ENCODE peak calls at places on chromosomes 3 and 15, in ten cellular contexts. T is CD8-positive, alpha-beta T cell; E is epithelial cell of esophagus; R is IMR-90; P is spleen; M is pancreas; F is cardiac muscle cell; L is lung; G is cardiac fibroblast; B is HFF-Myc. W is an unnamed sample.

GRCh38 chr3:13371100-13372075 is 48.7 kb downstream of the NUP210 start:
- DNase-seq in E (no peak), M (no peak), P (no peak), B (no peak), L (no peak), G (no peak), F (no peak), R (no peak), T (no peak), W (no peak)

GRCh38 chr3:60992395-60992794 is 258.9 kb downstream of the FHIT start:
- DNase-seq in T (no peak), R (no peak), P (no peak), F (no peak), G (no peak), E (no peak), B (no peak), M (peak; percentile 13), L (no peak), W (peak; percentile 33)

GRCh38 chr3:64063207-64063981 is 40.1 kb upstream of the PSMD6 start:
- DNase-seq in L (no peak), F (peak; percentile 65), M (no peak), T (no peak), B (no peak), G (peak; percentile 65), R (peak; percentile 38), P (no peak), E (peak; percentile 46), W (no peak)

GRCh38 chr3:102206506-102207145 is 228.2 kb upstream of the ZPLD1 start:
- DNase-seq in E (peak; percentile 84), B (peak; percentile 56), G (peak; percentile 86), T (no peak), P (no peak), M (peak; percentile 41), F (peak; percentile 86), R (peak; percentile 79), L (peak; percentile 88), W (no peak)

GRCh38 chr3:8001712-8002111 is 499.9 kb upstream of the LMCD1 start:
- DNase-seq in L (no peak), R (no peak), M (no peak), E (no peak), F (no peak), T (no peak), P (no peak), G (no peak), B (no peak), W (no peak)

GRCh38 chr3:47578119-47578630 is 490 bp downstream of the CSPG5 start:
- DNase-seq in L (no peak), T (peak; percentile 41), E (no peak), G (no peak), R (no peak), M (peak; percentile 33), P (peak; percentile 80), F (no peak), B (no peak), W (no peak)

GRCh38 chr15:58766290-58766689 is 4.8 kb upstream of the MINDY2 start:
- DNase-seq in F (no peak), P (no peak), T (no peak), R (no peak), E (peak; percentile 27), G (no peak), B (no peak), L (no peak), M (no peak), W (no peak)

GRCh38 chr3:158845748-158846350 is 44.0 kb downstream of the MFSD1 start:
- DNase-seq in G (peak; percentile 28), E (peak; percentile 48), R (no peak), T (peak; percentile 28), L (no peak), P (no peak), B (no peak), M (peak; percentile 28), F (peak; percentile 23), W (peak; percentile 11)

GRCh38 chr3:128487813-128488635 is 5.0 kb downstream of the GATA2 start:
- DNase-seq in M (peak; percentile 82), L (peak; percentile 65), T (no peak), E (peak; percentile 73), P (peak; percentile 84), F (peak; percentile 93), G (peak; percentile 93), B (peak; percentile 59), R (peak; percentile 87), W (peak; percentile 79)

GRCh38 chr15:78087944-78088772 is 4.2 kb upstream of the SH2D7 start:
- DNase-seq in M (no peak), L (no peak), E (peak; percentile 42), R (peak; percentile 46), T (no peak), G (no peak), F (no peak), P (no peak), B (no peak), W (no peak)
- TF ChIP-seq CTCF in M (no peak), L (no peak), E (no peak), R (no peak), T (no peak), G (no peak), F (no peak), P (no peak), B (no peak), W (no peak)

GRCh38 chr3:182052360-182052759 is 340.6 kb downstream of the SOX2 start:
- DNase-seq in G (no peak), R (no peak), L (no peak), E (peak; percentile 97), P (no peak), M (no peak), B (no peak), T (no peak), F (no peak), W (no peak)
- H3K4me3 ChIP-seq in G (no peak overlapping the region), R (no peak overlapping the region), L (no peak overlapping the region), E (no peak overlapping the region), P (no peak overlapping the region), M (no peak overlapping the region), B (no peak overlapping the region), T (no peak overlapping the region), F (no peak overlapping the region), W (no peak overlapping the region)

GRCh38 chr15:47987908-47988532 is 132.8 kb upstream of the SLC24A5 start:
- DNase-seq in R (peak; percentile 70), B (peak; percentile 43), T (no peak), M (peak; percentile 48), L (no peak), P (no peak), E (peak; percentile 74), G (peak; percentile 80), F (peak; percentile 81), W (peak; percentile 50)
- TF ChIP-seq CTCF in R (peak; percentile 88), B (peak; percentile 44), T (peak; percentile 29), M (peak; percentile 27), L (peak; percentile 54), P (peak; percentile 63), E (peak; percentile 65), G (peak; percentile 58), F (peak; percentile 65), W (peak; percentile 79)

GRCh38 chr3:188947401-188947982 is 224.3 kb upstream of the TPRG1 start:
- DNase-seq in R (peak; percentile 63), B (peak; percentile 52), T (no peak), E (peak; percentile 90), F (peak; percentile 94), M (peak; percentile 93), L (peak; percentile 84), G (peak; percentile 93), P (peak; percentile 79), W (no peak)
- H3K4me3 ChIP-seq in R (peak overlapping the region; percentile 36), B (peak overlapping the region; percentile 41), T (peak overlapping the region; percentile 12), E (peak overlapping the region; percentile 50), F (peak overlapping the region; percentile 24), M (peak overlapping the region; percentile 38), L (no peak overlapping the region), G (peak overlapping the region; percentile 36), P (peak overlapping the region; percentile 36), W (no peak overlapping the region)

GRCh38 chr3:71512000-71512399 is 71.5 kb downstream of the FOXP1 start:
- DNase-seq in E (peak; percentile 15), F (no peak), G (no peak), M (no peak), R (no peak), L (no peak), T (peak; percentile 54), P (no peak), B (no peak), W (no peak)
- TF ChIP-seq CTCF in E (no peak), F (no peak), G (no peak), M (no peak), R (no peak), L (no peak), T (peak; percentile 67), P (peak; percentile 53), B (no peak), W (peak; percentile 7)

DNA sequence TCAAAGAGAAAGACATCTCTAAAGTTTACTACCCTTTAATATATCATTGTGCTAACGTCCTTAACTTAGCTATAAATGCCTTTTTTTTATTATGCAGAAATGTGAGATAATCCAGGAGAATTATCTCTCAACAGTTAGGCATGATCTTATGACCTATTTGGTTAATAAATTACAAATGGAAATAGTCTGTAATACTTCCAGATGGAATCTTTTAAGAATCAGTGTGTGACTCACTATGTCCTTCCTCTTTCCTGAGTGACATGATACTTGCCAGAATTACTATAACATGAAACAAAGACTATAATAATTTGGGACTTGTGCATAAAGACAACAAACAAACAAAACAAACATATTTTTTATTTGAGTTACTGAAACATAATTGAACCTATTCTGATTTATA is 1268.1 kb downstream of the OTOL1 start:
- DNase-seq in G (no peak), B (no peak), L (no peak), M (no peak), P (no peak), T (no peak), R (no peak), F (no peak), E (no peak), W (no peak)
- H3K4me3 ChIP-seq in G (no peak overlapping the region), B (no peak overlapping the region), L (no peak overlapping the region), M (no peak overlapping the region), P (no peak overlapping the region), T (no peak overlapping the region), R (no peak overlapping the region), F (no peak overlapping the region), E (no peak overlapping the region), W (no peak overlapping the region)